ENCODE peak calls at places on chromosomes 3 and 15, in four cellular contexts. Y is Caki2, Q is WERI-Rb-1, S is NCI-H774. I is an unnamed sample.

GRCh38 chr3:133574260-133574881 is 885 bp downstream of the CDV3 start:
- DNase-seq in Y (peak; percentile 69), Q (peak; percentile 63), S (no peak), I (no peak)

GRCh38 chr3:114217266-114217665 is 20.1 kb downstream of the ZNF80 start:
- DNase-seq in Y (no peak), Q (no peak), S (no peak), I (no peak)

GRCh38 chr3:169660709-169661566 is 2.6 kb downstream of the MECOM start:
- DNase-seq in Y (no peak), Q (no peak), S (no peak), I (peak; percentile 70)

GRCh38 chr15:63465104-63465503 is 39.3 kb upstream of the USP3 start:
- DNase-seq in Y (peak; percentile 29), Q (no peak), S (no peak), I (no peak)

GRCh38 chr3:7439101-7439500 is 578.2 kb downstream of the GRM7 start:
- DNase-seq in Y (no peak), Q (no peak), S (no peak), I (no peak)

GRCh38 chr3:175535351-175535750 is 676.2 kb downstream of the NAALADL2 start:
- DNase-seq in Y (no peak), Q (no peak), S (no peak), I (no peak)

GRCh38 chr15:23437146-23437545 is 9.9 kb downstream of the GOLGA6L2 start:
- DNase-seq in Y (no peak), Q (no peak), S (no peak), I (no peak)

GRCh38 chr3:68705695-68706429 is 226.5 kb downstream of the TAFA4 start:
- DNase-seq in Y (no peak), Q (no peak), S (no peak), I (no peak)

GRCh38 chr3:5197022-5197421 is 9.5 kb downstream of the EDEM1 start:
- DNase-seq in Y (no peak), Q (no peak), S (no peak), I (no peak)

GRCh38 chr3:61955483-61955882 is 394.1 kb downstream of the PTPRG start:
- DNase-seq in Y (no peak), Q (no peak), S (no peak), I (no peak)

GRCh38 chr15:58203537-58203936 is 65.4 kb downstream of the AQP9 start:
- DNase-seq in Y (no peak), Q (no peak), S (no peak), I (no peak)

GRCh38 chr3:128997486-128997885 is 3.6 kb upstream of the CFAP92 start:
- DNase-seq in Y (no peak), Q (no peak), S (no peak), I (no peak)

GRCh38 chr3:114404590-114404989 is 110.8 kb downstream of the TIGIT start:
- DNase-seq in Y (no peak), Q (no peak), S (no peak), I (no peak)

GRCh38 chr3:12662593-12663310 is 1.2 kb downstream of the RAF1 start:
- DNase-seq in Y (peak; percentile 23), Q (peak; percentile 24), S (no peak), I (no peak)

GRCh38 chr3:157083824-157084223 is 76.1 kb downstream of the CCNL1 start:
- DNase-seq in Y (no peak), Q (no peak), S (no peak), I (no peak)

GRCh38 chr3:178719036-178719635 is 182.9 kb downstream of the KCNMB2 start:
- DNase-seq in Y (no peak), Q (no peak), S (no peak), I (no peak)

GRCh38 chr3:99413504-99413903 is 224.9 kb upstream of the COL8A1 start:
- DNase-seq in Y (no peak), Q (no peak), S (no peak), I (no peak)

GRCh38 chr3:146050700-146051099 is 110.3 kb downstream of the PLOD2 start:
- DNase-seq in Y (no peak), Q (no peak), S (no peak), I (no peak)

GRCh38 chr3:11239796-11240195 is 32.4 kb upstream of the ATG7 start:
- DNase-seq in Y (no peak), Q (no peak), S (no peak), I (no peak)

GRCh38 chr3:134066539-134067310 is 37.0 kb upstream of the SLCO2A1 start:
- DNase-seq in Y (no peak), Q (no peak), S (no peak), I (no peak)

GRCh38 chr15:46416544-46416943 is 781.7 kb downstream of the SQOR start:
- DNase-seq in Y (no peak), Q (no peak), S (no peak), I (no peak)

GRCh38 chr3:12384451-12385233 is 95.8 kb downstream of the PPARG start:
- DNase-seq in Y (no peak), Q (no peak), S (no peak), I (no peak)

GRCh38 chr3:124700880-124701684 is 29.2 kb upstream of the UMPS start:
- DNase-seq in Y (peak; percentile 90), Q (peak; percentile 73), S (no peak), I (no peak)

GRCh38 chr3:71160800-71161546 is 422.6 kb downstream of the FOXP1 start:
- DNase-seq in Y (peak; percentile 90), Q (no peak), S (no peak), I (no peak)

GRCh38 chr3:13279532-13279910 is 140.6 kb downstream of the NUP210 start:
- DNase-seq in Y (no peak), Q (no peak), S (no peak), I (no peak)

GRCh38 chr3:99896482-99896881 is 78.8 kb downstream of the CMSS1 start:
- DNase-seq in Y (no peak), Q (no peak), S (no peak), I (no peak)

GRCh38 chr3:123610331-123610730 is 25.5 kb upstream of the HACD2 start:
- DNase-seq in Y (peak; percentile 67), Q (no peak), S (no peak), I (peak; percentile 49)

GRCh38 chr15:95712785-95713184 is 617.7 kb upstream of the NR2F2 start:
- DNase-seq in Y (no peak), Q (no peak), S (no peak), I (no peak)

GRCh38 chr15:85689729-85690128 is 105.0 kb downstream of the KLHL25 start:
- DNase-seq in Y (no peak), Q (no peak), S (no peak), I (no peak)

GRCh38 chr3:40079203-40079844 is 230.2 kb upstream of the EIF1B start:
- DNase-seq in Y (no peak), Q (no peak), S (no peak), I (no peak)

GRCh38 chr15:65730560-65731172 is 61.4 kb downstream of the DENND4A start:
- DNase-seq in Y (no peak), Q (no peak), S (no peak), I (no peak)

GRCh38 chr15:71705151-71705550 is 105.2 kb upstream of the NR2E3 start:
- DNase-seq in Y (no peak), Q (no peak), S (no peak), I (no peak)

GRCh38 chr3:189349772-189350171 is 178.0 kb downstream of the TPRG1 start:
- DNase-seq in Y (no peak), Q (no peak), S (no peak), I (no peak)

GRCh38 chr15:57528940-57529565 is 62.7 kb upstream of the MYZAP start:
- DNase-seq in Y (no peak), Q (no peak), S (no peak), I (no peak)

I was measured in NCI-H2107.